ENCODE peak calls at places on chromosome 16, in seven cellular contexts. T is AG04450, Q is endothelial cell, Y is left ventricle myocardium inferior, O is NCI-H1417, B is cerebellar cortex, R is HL-60. D is an unnamed sample.

GRCh38 chr16:912684-913613 is 57.8 kb downstream of the LMF1 start:
- DNase-seq in O (peak; percentile 89), B (peak; percentile 22), R (no peak), Y (no peak), T (no peak), Q (no peak), D (no peak)

GRCh38 chr16:57185446-57185944 is 344 bp downstream of the PSME3IP1 start:
- DNase-seq in T (no peak), Y (peak; percentile 40), B (peak; percentile 48), O (peak; percentile 78), Q (peak; percentile 28), R (peak; percentile 50), D (peak; percentile 77)

GRCh38 chr16:81457326-81458133 is 12.9 kb downstream of the CMIP start:
- DNase-seq in Q (no peak), R (no peak), B (no peak), O (no peak), T (peak; percentile 18), Y (no peak), D (no peak)

GRCh38 chr16:83624436-83625120 is 183.2 kb upstream of the HSBP1 start:
- DNase-seq in Q (no peak), T (no peak), B (no peak), Y (no peak), R (no peak), O (no peak), D (no peak)

GRCh38 chr16:80197790-80198201 is 343.0 kb upstream of the DYNLRB2 start:
- DNase-seq in B (no peak), T (peak; percentile 81), O (peak; percentile 33), Y (no peak), Q (no peak), R (no peak), D (no peak)

GRCh38 chr16:65315004-65315398 is 193.1 kb upstream of the CDH11 start:
- DNase-seq in O (no peak), R (no peak), Q (no peak), T (no peak), Y (peak; percentile 75), B (no peak), D (no peak)

GRCh38 chr16:56365552-56365951 is 59.8 kb downstream of the AMFR start:
- DNase-seq in O (no peak), Q (no peak), R (no peak), T (no peak), Y (no peak), B (no peak), D (no peak)

GRCh38 chr16:4293822-4294457 is 21.1 kb upstream of the TFAP4 start:
- DNase-seq in O (peak; percentile 83), T (no peak), R (no peak), Y (peak; percentile 46), Q (peak; percentile 58), B (peak; percentile 56), D (peak; percentile 78)

GRCh38 chr16:58494981-58495860 is 4.7 kb upstream of the NDRG4 start:
- DNase-seq in Q (peak; percentile 76), R (peak; percentile 67), Y (peak; percentile 69), O (peak; percentile 99), T (peak; percentile 93), B (peak; percentile 99), D (peak; percentile 79)

D was measured in cardiac septum.